ENCODE peak calls at places on chromosomes 7 and 10, in six cellular contexts. One of them, this sample, is unnamed.

GRCh38 chr10:61921143-61921542 is 19.6 kb downstream of the ARID5B start:
- DNase-seq in A549: no peak
- DNase-seq in GM20000: peak
- DNase-seq in B cell: no peak
- DNase-seq in astrocyte of the spinal cord: no peak
- DNase-seq in lower leg skin: no peak
- DNase-seq in this sample: no peak

GRCh38 chr7:32253245-32253644 is 183.0 kb upstream of the PDE1C start:
- DNase-seq in A549: no peak
- DNase-seq in GM20000: no peak
- DNase-seq in B cell: no peak
- DNase-seq in astrocyte of the spinal cord: no peak
- DNase-seq in lower leg skin: no peak
- DNase-seq in this sample: no peak

GRCh38 chr10:78404296-78404695 is 370.6 kb downstream of the RPS24 start:
- DNase-seq in A549: no peak
- DNase-seq in GM20000: no peak
- DNase-seq in B cell: no peak
- DNase-seq in astrocyte of the spinal cord: no peak
- DNase-seq in lower leg skin: peak
- DNase-seq in this sample: no peak

GRCh38 chr10:79246606-79247275 is 100.5 kb upstream of the PPIF start:
- DNase-seq in A549: no peak
- DNase-seq in GM20000: no peak
- DNase-seq in B cell: no peak
- DNase-seq in astrocyte of the spinal cord: no peak
- DNase-seq in lower leg skin: peak
- DNase-seq in this sample: no peak

GRCh38 chr10:74947781-74948401 is 121.5 kb downstream of the KAT6B start:
- DNase-seq in A549: no peak
- DNase-seq in GM20000: no peak
- DNase-seq in B cell: no peak
- DNase-seq in astrocyte of the spinal cord: no peak
- DNase-seq in lower leg skin: no peak
- DNase-seq in this sample: peak

GRCh38 chr7:12434012-12434642 is 30.5 kb upstream of the VWDE start:
- DNase-seq in A549: no peak
- DNase-seq in GM20000: peak
- DNase-seq in B cell: no peak
- DNase-seq in astrocyte of the spinal cord: no peak
- DNase-seq in lower leg skin: no peak
- DNase-seq in this sample: no peak

GRCh38 chr7:41890631-41891265 is 187.9 kb upstream of the INHBA start:
- DNase-seq in A549: no peak
- DNase-seq in GM20000: no peak
- DNase-seq in B cell: no peak
- DNase-seq in astrocyte of the spinal cord: no peak
- DNase-seq in lower leg skin: no peak
- DNase-seq in this sample: no peak

GRCh38 chr7:151895695-151896485 is 19.0 kb upstream of the PRKAG2 start:
- DNase-seq in A549: no peak
- DNase-seq in GM20000: no peak
- DNase-seq in B cell: no peak
- DNase-seq in astrocyte of the spinal cord: no peak
- DNase-seq in lower leg skin: peak
- DNase-seq in this sample: peak

GRCh38 chr10:72254891-72255568 is 18.7 kb upstream of the DDIT4 start:
- DNase-seq in A549: peak
- DNase-seq in GM20000: peak
- DNase-seq in B cell: no peak
- DNase-seq in astrocyte of the spinal cord: peak
- DNase-seq in lower leg skin: peak
- DNase-seq in this sample: peak
- TF ChIP-seq CTCF in A549: no peak
- TF ChIP-seq CTCF in GM20000: no peak
- TF ChIP-seq CTCF in B cell: no peak
- TF ChIP-seq CTCF in astrocyte of the spinal cord: no peak
- TF ChIP-seq CTCF in lower leg skin: no peak
- TF ChIP-seq CTCF in this sample: no peak

DNA sequence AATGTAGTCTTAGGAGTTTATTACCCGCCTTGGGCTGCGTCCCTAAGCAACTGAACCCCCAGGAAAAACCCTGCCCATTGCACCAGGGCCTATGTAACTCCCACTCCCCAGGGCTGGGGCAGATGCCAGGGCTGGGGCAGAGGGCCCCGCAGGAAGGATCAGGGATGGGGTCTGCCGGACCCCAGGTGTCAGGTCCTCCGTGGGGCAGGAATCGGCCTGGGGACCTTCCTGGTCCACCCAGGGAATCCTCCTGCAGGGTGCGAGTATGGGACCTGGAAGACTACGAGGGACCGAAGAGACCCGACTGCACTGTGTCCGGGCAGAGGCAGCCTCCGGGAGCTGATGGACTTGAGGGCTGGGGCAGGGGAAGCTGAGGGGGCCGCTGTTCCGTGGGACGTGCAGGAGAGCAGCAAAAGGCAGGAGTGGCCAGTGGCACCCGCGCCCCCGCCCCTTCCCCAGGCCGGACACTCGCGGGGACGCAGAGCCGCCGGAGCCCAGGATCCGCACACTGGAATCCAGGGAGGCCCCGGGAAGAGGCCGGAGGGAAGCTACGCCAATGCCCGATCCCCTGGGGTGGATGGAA is 2.5 kb upstream of the ATP5MF start:
- DNase-seq in A549: no peak
- DNase-seq in GM20000: no peak
- DNase-seq in B cell: no peak
- DNase-seq in astrocyte of the spinal cord: no peak
- DNase-seq in lower leg skin: no peak
- DNase-seq in this sample: no peak
- TF ChIP-seq CTCF in A549: no peak
- TF ChIP-seq CTCF in GM20000: no peak
- TF ChIP-seq CTCF in B cell: no peak
- TF ChIP-seq CTCF in astrocyte of the spinal cord: no peak
- TF ChIP-seq CTCF in lower leg skin: no peak
- TF ChIP-seq CTCF in this sample: no peak

GRCh38 chr10:34522542-34522941 is 292.6 kb downstream of the PARD3 start:
- DNase-seq in A549: peak
- DNase-seq in GM20000: peak
- DNase-seq in B cell: no peak
- DNase-seq in astrocyte of the spinal cord: peak
- DNase-seq in lower leg skin: no peak
- DNase-seq in this sample: peak
- TF ChIP-seq CTCF in A549: peak
- TF ChIP-seq CTCF in GM20000: peak
- TF ChIP-seq CTCF in B cell: no peak
- TF ChIP-seq CTCF in astrocyte of the spinal cord: peak
- TF ChIP-seq CTCF in lower leg skin: no peak
- TF ChIP-seq CTCF in this sample: peak

DNA sequence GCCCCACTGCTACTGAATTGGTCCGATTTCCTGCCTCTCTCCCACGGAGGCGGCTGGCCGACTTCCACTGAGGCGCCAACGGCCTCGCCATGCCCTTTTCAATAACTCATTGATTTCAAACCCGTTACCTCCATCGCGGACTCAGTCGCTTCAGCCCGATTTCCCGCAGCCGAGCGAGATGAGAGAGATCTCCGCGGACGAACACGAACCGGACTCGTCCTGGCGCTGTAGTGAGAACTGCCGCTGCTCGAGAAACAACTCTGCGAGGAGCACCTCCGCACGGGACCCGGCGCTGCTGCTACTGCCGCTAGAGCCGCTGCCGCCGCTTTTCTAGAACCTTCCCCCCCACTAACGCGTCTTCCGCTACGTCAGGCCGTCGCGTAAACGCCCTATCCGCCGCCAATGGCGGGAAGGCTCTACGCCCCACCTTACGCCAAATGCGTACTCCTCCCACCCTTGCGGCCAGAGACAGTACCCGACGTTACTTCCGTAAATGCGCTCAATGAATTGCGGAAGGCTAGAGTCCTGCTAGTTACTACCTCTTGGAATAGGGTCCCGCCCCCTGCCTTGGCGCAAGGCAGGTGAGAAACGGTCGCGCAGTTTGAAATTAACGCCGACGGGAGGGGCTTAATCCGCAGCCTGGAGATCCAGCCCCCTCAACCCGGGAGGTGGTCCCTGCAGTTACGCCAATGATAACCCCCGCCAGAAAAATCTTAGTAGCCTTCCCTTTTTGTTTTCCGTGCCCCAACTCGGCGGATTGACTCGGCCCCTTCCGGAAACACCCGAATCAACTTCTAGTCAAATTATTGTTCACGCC is at the start of gene HNRNPA2B1:
- DNase-seq in A549: peak
- DNase-seq in GM20000: peak
- DNase-seq in B cell: peak
- DNase-seq in astrocyte of the spinal cord: peak
- DNase-seq in lower leg skin: peak
- DNase-seq in this sample: peak
- TF ChIP-seq CTCF in A549: no peak
- TF ChIP-seq CTCF in GM20000: no peak
- TF ChIP-seq CTCF in B cell: no peak
- TF ChIP-seq CTCF in astrocyte of the spinal cord: no peak
- TF ChIP-seq CTCF in lower leg skin: no peak
- TF ChIP-seq CTCF in this sample: no peak

GRCh38 chr10:2358586-2358985 is 621.3 kb upstream of the ADARB2 start:
- DNase-seq in A549: no peak
- DNase-seq in GM20000: no peak
- DNase-seq in B cell: no peak
- DNase-seq in astrocyte of the spinal cord: no peak
- DNase-seq in lower leg skin: no peak
- DNase-seq in this sample: no peak
- TF ChIP-seq CTCF in A549: no peak
- TF ChIP-seq CTCF in GM20000: no peak
- TF ChIP-seq CTCF in B cell: no peak
- TF ChIP-seq CTCF in astrocyte of the spinal cord: no peak
- TF ChIP-seq CTCF in lower leg skin: no peak
- TF ChIP-seq CTCF in this sample: no peak

DNA sequence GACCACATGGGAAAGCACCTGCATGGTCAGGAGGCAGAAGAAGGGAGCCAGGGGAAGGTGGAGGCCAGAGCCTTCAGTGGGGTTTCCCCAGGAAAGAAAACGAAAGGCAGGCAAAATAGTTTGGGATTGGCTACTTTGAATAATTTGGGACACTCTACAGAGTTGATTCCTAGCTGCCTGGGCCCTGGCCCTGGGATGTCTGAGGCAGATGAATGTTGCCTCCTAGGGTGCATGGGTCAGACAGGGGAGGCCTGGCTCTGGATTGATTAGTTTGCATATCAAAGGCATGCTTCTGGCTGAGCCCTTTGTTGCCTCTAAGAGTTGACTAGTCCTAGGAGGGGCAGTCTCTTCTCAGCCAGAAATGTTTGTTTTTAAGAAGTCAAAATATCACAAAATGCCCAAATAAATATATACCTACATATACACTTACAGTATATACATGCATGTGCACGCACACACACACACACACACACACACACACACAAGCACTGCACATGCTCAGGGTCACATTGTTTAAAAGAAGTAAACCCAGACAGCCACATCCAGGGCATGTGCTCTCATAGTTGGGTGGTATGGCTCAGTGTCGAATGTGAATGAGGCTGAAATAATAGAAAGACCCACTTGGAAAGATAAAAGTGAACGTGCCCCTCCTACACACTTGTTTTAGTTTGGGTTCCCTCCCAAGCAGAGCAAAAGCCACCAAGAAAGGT is 184.2 kb downstream of the GPAM start:
- DNase-seq in A549: no peak
- DNase-seq in GM20000: no peak
- DNase-seq in B cell: no peak
- DNase-seq in astrocyte of the spinal cord: no peak
- DNase-seq in lower leg skin: no peak
- DNase-seq in this sample: no peak
- TF ChIP-seq CTCF in A549: no peak
- TF ChIP-seq CTCF in GM20000: no peak
- TF ChIP-seq CTCF in B cell: no peak
- TF ChIP-seq CTCF in astrocyte of the spinal cord: no peak
- TF ChIP-seq CTCF in lower leg skin: no peak
- TF ChIP-seq CTCF in this sample: no peak